ENCODE peak calls at places on chromosomes 12 and 14, in ten cellular contexts. C, M, L, V, F, Z, T, E, H and W are unnamed samples.
A peak's percentile ranks its signal among the peaks of the same experiment; 100 is the strongest.

GRCh38 chr12:13142747-13143146 is 39.3 kb upstream of the GSG1 start:
- ATAC-seq in E (no peak), M (no peak), Z (peak; percentile 62), F (no peak), L (no peak), C (no peak), V (no peak), T (no peak), H (no peak), W (peak; percentile 47)

GRCh38 chr12:42985506-42985905 is 396.0 kb upstream of the PRICKLE1 start:
- ATAC-seq in V (no peak), L (peak; percentile 66), Z (peak; percentile 70), H (no peak), T (peak; percentile 37), F (no peak), C (no peak), E (peak; percentile 98), M (no peak), W (no peak)

GRCh38 chr14:56046546-56046945 is 71.7 kb upstream of the PELI2 start:
- ATAC-seq in H (no peak), E (no peak), Z (no peak), T (no peak), M (no peak), F (peak; percentile 43), C (no peak), V (no peak), L (no peak), W (no peak)

GRCh38 chr14:106087855-106088254 is 561.5 kb downstream of the TMEM121 start:
- ATAC-seq in C (no peak), L (no peak), V (no peak), E (no peak), M (no peak), F (no peak), T (no peak), H (no peak), Z (no peak), W (no peak)

GRCh38 chr12:124661382-124661781 is 94.0 kb upstream of the NCOR2 start:
- ATAC-seq in E (peak; percentile 67), H (no peak), C (no peak), Z (no peak), T (no peak), F (no peak), L (peak; percentile 26), M (no peak), V (no peak), W (no peak)

GRCh38 chr12:97276198-97276580 is 186.4 kb upstream of the RMST start:
- ATAC-seq in L (no peak), Z (no peak), M (no peak), T (no peak), V (no peak), F (no peak), C (no peak), E (peak; percentile 95), H (no peak), W (no peak)

GRCh38 chr12:53659609-53660008 is 16.3 kb downstream of the ATP5MC2 start:
- ATAC-seq in H (peak; percentile 60), F (peak; percentile 69), Z (peak; percentile 69), T (peak; percentile 53), C (peak; percentile 71), E (no peak), L (peak; percentile 52), M (peak; percentile 27), V (no peak), W (peak; percentile 60)

GRCh38 chr14:91009501-91010152 is 50.8 kb downstream of the RPS6KA5 start:
- ATAC-seq in M (no peak), E (no peak), L (no peak), Z (peak; percentile 46), C (peak; percentile 41), V (peak; percentile 86), F (peak; percentile 70), H (no peak), T (no peak), W (peak; percentile 32)

GRCh38 chr12:98343002-98343567 is 172.3 kb upstream of the TMPO start:
- ATAC-seq in F (no peak), V (no peak), C (no peak), Z (no peak), M (no peak), H (no peak), T (no peak), E (no peak), L (no peak), W (no peak)

GRCh38 chr14:100359881-100360280 is 36.7 kb downstream of the SLC25A47 start:
- ATAC-seq in T (no peak), H (no peak), E (no peak), C (peak; percentile 42), V (no peak), L (no peak), F (no peak), Z (peak; percentile 83), M (no peak), W (no peak)

GRCh38 chr12:95265765-95266164 is 48.2 kb downstream of the VEZT start:
- ATAC-seq in E (no peak), Z (no peak), L (no peak), V (no peak), H (no peak), F (no peak), T (no peak), C (no peak), M (no peak), W (no peak)
- H3K36me3 ChIP-seq in E (peaks cover 19% of the 10 kb centered on the region), Z (peaks cover 40% of the 10 kb centered on the region), L (no peaks in the 10 kb centered on the region), V (no peaks in the 10 kb centered on the region), H (peaks cover 3% of the 10 kb centered on the region), F (no peaks in the 10 kb centered on the region), T (peaks cover 3% of the 10 kb centered on the region), C (peaks cover 17% of the 10 kb centered on the region), M (peaks cover 66% of the 10 kb centered on the region), W (peaks cover 55% of the 10 kb centered on the region)

GRCh38 chr14:73025544-73025943 is 1.4 kb downstream of the ZFYVE1 start:
- ATAC-seq in E (no peak), F (no peak), L (no peak), M (no peak), C (no peak), V (no peak), T (no peak), H (no peak), Z (no peak), W (no peak)
- H3K4me3 ChIP-seq in E (peak overlapping the region; percentile 54), F (no peak overlapping the region), L (no peak overlapping the region), M (peak overlapping the region; percentile 81), C (no peak overlapping the region), V (no peak overlapping the region), T (no peak overlapping the region), H (no peak overlapping the region), Z (peak overlapping the region; percentile 82), W (no peak overlapping the region)

GRCh38 chr12:108846320-108846719 is 11.1 kb downstream of the SSH1 start:
- ATAC-seq in F (peak; percentile 8), C (peak; percentile 41), V (no peak), H (peak; percentile 23), E (no peak), L (peak; percentile 76), M (no peak), T (peak; percentile 78), Z (peak; percentile 93), W (peak; percentile 22)
- H3K36me3 ChIP-seq in F (no peaks in the 10 kb centered on the region), C (no peaks in the 10 kb centered on the region), V (peaks cover 3% of the 10 kb centered on the region), H (peaks cover 2% of the 10 kb centered on the region), E (peaks cover 5% of the 10 kb centered on the region), L (no peaks in the 10 kb centered on the region), M (peaks cover 30% of the 10 kb centered on the region), T (peaks cover 3% of the 10 kb centered on the region), Z (peaks cover 50% of the 10 kb centered on the region), W (no peaks in the 10 kb centered on the region)

DNA sequence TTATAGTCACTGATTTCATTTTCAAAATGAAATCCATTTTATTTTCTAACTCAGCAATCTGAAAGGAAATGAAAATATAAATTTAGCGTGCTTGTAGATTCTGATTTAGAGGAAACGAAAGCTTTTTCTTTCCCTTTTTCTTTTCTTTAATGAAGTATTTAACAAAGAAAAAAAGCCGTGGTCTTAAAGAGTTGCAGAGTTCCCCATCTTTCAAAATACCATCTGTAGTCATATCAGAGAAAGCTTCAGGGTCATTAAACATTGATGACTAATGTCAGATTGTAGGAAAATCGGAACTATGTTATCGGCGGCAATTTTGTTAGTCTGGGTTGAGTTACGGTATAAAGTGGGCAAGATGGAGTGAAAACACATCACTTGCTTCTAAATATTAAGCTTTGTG is 32.3 kb downstream of the DRAM1 start:
- ATAC-seq in E (no peak), F (no peak), C (no peak), Z (no peak), V (peak; percentile 31), L (peak; percentile 38), H (no peak), T (no peak), M (no peak), W (no peak)
- H3K4me3 ChIP-seq in E (no peak overlapping the region), F (no peak overlapping the region), C (no peak overlapping the region), Z (no peak overlapping the region), V (no peak overlapping the region), L (peak overlapping the region; percentile 9), H (no peak overlapping the region), T (no peak overlapping the region), M (peak overlapping the region; percentile 15), W (no peak overlapping the region)

GRCh38 chr12:70243510-70244331 is 488 bp downstream of the CNOT2 start:
- ATAC-seq in Z (peak; percentile 82), M (peak; percentile 70), L (peak; percentile 84), H (peak; percentile 87), T (peak; percentile 69), E (peak; percentile 79), C (peak; percentile 70), V (peak; percentile 76), F (peak; percentile 79), W (peak; percentile 88)
- H3K36me3 ChIP-seq in Z (peaks cover 21% of the 10 kb centered on the region), M (peaks cover 5% of the 10 kb centered on the region), L (no peaks in the 10 kb centered on the region), H (no peaks in the 10 kb centered on the region), T (no peaks in the 10 kb centered on the region), E (no peaks in the 10 kb centered on the region), C (no peaks in the 10 kb centered on the region), V (no peaks in the 10 kb centered on the region), F (no peaks in the 10 kb centered on the region), W (peaks cover 20% of the 10 kb centered on the region)

GRCh38 chr14:36646664-36647416 is 14.8 kb upstream of the PAX9 start:
- ATAC-seq in L (peak; percentile 71), H (peak; percentile 82), V (no peak), T (no peak), F (peak; percentile 72), E (peak; percentile 71), M (no peak), Z (no peak), C (peak; percentile 21), W (peak; percentile 53)

GRCh38 chr14:36647827-36648753 is 13.6 kb upstream of the PAX9 start:
- ATAC-seq in C (peak; percentile 82), E (peak; percentile 83), V (no peak), T (no peak), L (peak; percentile 95), M (peak; percentile 93), Z (peak; percentile 62), H (peak; percentile 84), F (peak; percentile 82), W (peak; percentile 47)

GRCh38 chr14:36649872-36650650 is 11.6 kb upstream of the PAX9 start:
- ATAC-seq in F (no peak), Z (no peak), T (no peak), L (no peak), C (no peak), E (no peak), H (no peak), V (no peak), M (no peak), W (no peak)

GRCh38 chr14:36652542-36653201 is 9.0 kb upstream of the PAX9 start:
- ATAC-seq in E (no peak), M (peak; percentile 14), Z (no peak), L (no peak), T (no peak), H (no peak), F (no peak), C (no peak), V (no peak), W (no peak)

GRCh38 chr14:36647417-36647826 is 14.2 kb upstream of the PAX9 start:
- ATAC-seq in L (peak; percentile 49), Z (no peak), T (no peak), E (peak; percentile 70), V (no peak), M (no peak), F (peak; percentile 29), H (peak; percentile 26), C (no peak), W (peak; percentile 11)
- H3K4me3 ChIP-seq in L (peak overlapping the region; percentile 52), Z (peak overlapping the region; percentile 28), T (peak overlapping the region; percentile 34), E (peak overlapping the region; percentile 65), V (no peak overlapping the region), M (peak overlapping the region; percentile 82), F (no peak overlapping the region), H (peak overlapping the region; percentile 9), C (no peak overlapping the region), W (peak overlapping the region; percentile 45)